ENCODE peak calls at places on chromosomes 16 and 17, in ten cellular contexts. X is GM13976, V is AG09309, B is psoas muscle, D is fibroblast of lung, E is tibial artery, K is thyroid gland, M is epithelial cell of proximal tubule, T is GM13977, A is adrenal gland. S is an unnamed sample.

GRCh38 chr17:77147357-77147801 is 6.6 kb downstream of the SEC14L1 start:
- DNase-seq in X (peak; percentile 52), D (no peak), M (no peak), A (no peak), K (peak; percentile 65), V (no peak), T (peak; percentile 48), E (no peak), B (no peak), S (no peak)

GRCh38 chr17:5282639-5283217 is 644 bp downstream of the RABEP1 start:
- DNase-seq in M (no peak), T (no peak), A (no peak), D (peak; percentile 20), B (no peak), K (peak; percentile 35), X (no peak), E (no peak), V (no peak), S (no peak)

GRCh38 chr17:59830846-59831486 is 61.8 kb downstream of the TUBD1 start:
- DNase-seq in K (no peak), V (no peak), M (no peak), B (no peak), A (peak; percentile 39), E (no peak), X (no peak), T (no peak), D (peak; percentile 15), S (no peak)

GRCh38 chr16:56866955-56867830 is 2.2 kb downstream of the SLC12A3 start:
- DNase-seq in D (peak; percentile 50), K (peak; percentile 32), X (peak; percentile 81), T (peak; percentile 72), E (no peak), B (no peak), M (no peak), A (peak; percentile 78), V (peak; percentile 41), S (peak; percentile 72)

GRCh38 chr17:81200695-81201580 is 21.8 kb downstream of the CEP131 start:
- DNase-seq in T (peak; percentile 77), D (peak; percentile 61), V (peak; percentile 49), K (peak; percentile 23), A (peak; percentile 84), M (no peak), B (no peak), X (peak; percentile 77), E (peak; percentile 51), S (peak; percentile 70)

GRCh38 chr17:17510456-17511292 is 14.5 kb upstream of the RASD1 start:
- DNase-seq in V (no peak), D (no peak), M (no peak), K (no peak), B (peak; percentile 43), A (no peak), X (no peak), E (no peak), T (no peak), S (no peak)

GRCh38 chr17:75605790-75606189 is 18.2 kb downstream of the MYO15B start:
- DNase-seq in E (no peak), K (no peak), X (no peak), M (no peak), T (no peak), V (no peak), B (peak; percentile 26), D (no peak), A (no peak), S (no peak)

GRCh38 chr17:80987941-80988461 is 3.6 kb upstream of the CHMP6 start:
- DNase-seq in M (no peak), A (no peak), B (peak; percentile 79), K (no peak), X (no peak), E (no peak), V (no peak), D (no peak), T (no peak), S (no peak)

DNA sequence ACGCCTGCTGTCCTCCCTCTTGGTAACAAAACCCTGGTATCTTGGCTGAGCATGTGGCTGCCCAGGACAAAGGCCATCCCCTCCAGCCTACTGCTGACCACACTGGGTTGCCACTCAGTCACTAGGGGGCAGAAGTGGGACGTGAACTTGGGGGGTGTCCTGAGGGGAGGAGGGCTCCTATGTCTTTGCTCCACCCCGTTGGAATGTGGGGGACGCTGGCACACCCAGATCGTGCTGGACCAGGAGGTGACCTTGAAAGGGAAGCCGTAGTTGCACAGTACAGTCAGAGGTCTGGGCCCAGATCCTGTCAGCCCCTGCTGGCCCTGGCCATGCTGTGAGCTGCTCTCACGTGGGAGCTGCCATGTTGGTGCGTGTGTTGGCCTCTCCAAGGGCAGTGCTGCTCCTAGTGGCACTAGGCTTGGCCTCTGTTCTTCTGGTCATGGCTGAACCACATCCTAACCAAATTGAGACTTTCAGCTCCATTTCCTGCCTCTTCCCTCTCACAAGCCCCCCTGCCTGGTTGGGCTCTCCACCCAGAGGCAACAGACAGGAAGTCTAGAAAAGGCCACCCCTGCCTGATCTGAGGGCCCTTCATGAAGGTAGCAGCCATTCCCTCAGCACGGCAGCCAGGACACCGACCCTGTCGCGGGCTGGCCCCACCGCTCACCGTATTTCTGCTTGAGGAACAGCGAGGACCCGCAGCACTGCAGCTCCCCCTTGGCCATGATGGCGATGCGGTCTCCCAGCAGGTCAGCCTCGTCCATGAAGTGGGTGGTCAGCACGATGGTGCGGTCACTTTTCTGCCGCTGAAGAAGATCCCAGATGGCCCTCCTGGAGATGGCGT is 29.0 kb upstream of the RNPS1 start:
- DNase-seq in B (no peak), M (no peak), K (peak; percentile 73), X (peak; percentile 74), E (no peak), A (peak; percentile 90), T (peak; percentile 68), D (peak; percentile 9), V (no peak), S (peak; percentile 44)
- TF ChIP-seq CTCF in B (peak; percentile 26), M (peak; percentile 59), K (peak; percentile 84), X (peak; percentile 37), E (peak; percentile 13), A (peak; percentile 72), T (peak; percentile 66), D (peak; percentile 43), V (peak; percentile 53), S (peak; percentile 52)

DNA sequence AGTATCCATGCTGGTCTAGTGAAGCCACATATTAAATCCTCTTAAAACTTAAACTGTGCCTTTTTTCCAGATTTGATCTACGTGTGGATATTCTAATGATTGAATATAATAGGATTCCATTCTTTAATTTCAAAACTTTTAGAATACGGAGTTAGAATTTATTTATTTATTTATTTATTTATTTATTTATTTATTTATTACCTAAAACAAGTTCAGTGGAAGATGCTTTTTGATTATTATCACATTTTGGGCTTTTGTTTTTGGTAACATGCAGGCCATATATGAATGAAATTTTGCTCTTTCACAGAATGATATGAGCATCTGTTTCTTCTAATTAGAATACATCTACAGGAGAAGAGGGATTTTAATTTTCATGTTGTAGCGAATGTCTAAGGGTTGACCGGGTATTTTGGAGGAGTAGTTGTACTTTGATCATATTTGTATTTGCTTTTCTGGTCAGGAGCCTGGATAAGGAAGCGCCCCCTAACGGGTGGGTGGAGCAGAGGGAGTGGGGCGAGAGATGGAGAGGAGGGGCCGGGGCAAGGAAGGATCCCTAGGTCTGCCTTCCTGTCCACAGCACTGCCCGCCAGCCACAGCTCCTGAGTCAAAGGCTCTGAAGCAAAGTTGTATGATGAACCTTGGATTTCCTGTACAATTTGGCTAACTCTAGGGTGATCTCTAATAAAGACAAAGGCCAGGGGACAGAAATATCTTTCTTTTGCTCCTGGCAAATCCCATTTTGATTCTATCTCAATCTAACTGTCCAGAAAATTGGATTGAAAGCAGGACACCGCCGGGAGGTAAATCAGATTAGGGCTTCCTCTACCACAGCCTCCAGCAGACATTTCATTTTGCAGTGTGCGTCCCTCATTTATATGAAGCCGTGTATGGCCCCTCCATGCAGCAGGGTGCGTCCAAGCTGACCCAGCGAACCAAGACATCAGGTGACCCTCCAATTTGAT is 149.1 kb downstream of the PRKCA start:
- DNase-seq in B (no peak), K (no peak), E (no peak), D (no peak), V (no peak), T (no peak), M (no peak), X (no peak), A (no peak), S (no peak)
- TF ChIP-seq CTCF in B (no peak), K (no peak), E (no peak), D (no peak), V (peak; percentile 11), T (no peak), M (peak; percentile 55), X (no peak), A (no peak), S (no peak)

GRCh38 chr16:80319181-80319580 is 221.6 kb upstream of the DYNLRB2 start:
- DNase-seq in M (no peak), B (no peak), A (no peak), X (no peak), D (no peak), T (no peak), V (no peak), E (no peak), K (no peak), S (no peak)

GRCh38 chr16:80314042-80314441 is 226.8 kb upstream of the DYNLRB2 start:
- DNase-seq in X (no peak), E (no peak), V (no peak), K (no peak), D (no peak), T (no peak), M (no peak), A (no peak), B (no peak), S (no peak)

GRCh38 chr16:80323187-80323807 is 217.5 kb upstream of the DYNLRB2 start:
- DNase-seq in D (no peak), M (no peak), A (no peak), B (no peak), X (no peak), T (no peak), V (no peak), K (no peak), E (no peak), S (no peak)

GRCh38 chr16:80318107-80318506 is 222.7 kb upstream of the DYNLRB2 start:
- DNase-seq in E (no peak), B (no peak), D (no peak), X (no peak), A (no peak), K (no peak), V (no peak), M (no peak), T (no peak), S (no peak)

DNA sequence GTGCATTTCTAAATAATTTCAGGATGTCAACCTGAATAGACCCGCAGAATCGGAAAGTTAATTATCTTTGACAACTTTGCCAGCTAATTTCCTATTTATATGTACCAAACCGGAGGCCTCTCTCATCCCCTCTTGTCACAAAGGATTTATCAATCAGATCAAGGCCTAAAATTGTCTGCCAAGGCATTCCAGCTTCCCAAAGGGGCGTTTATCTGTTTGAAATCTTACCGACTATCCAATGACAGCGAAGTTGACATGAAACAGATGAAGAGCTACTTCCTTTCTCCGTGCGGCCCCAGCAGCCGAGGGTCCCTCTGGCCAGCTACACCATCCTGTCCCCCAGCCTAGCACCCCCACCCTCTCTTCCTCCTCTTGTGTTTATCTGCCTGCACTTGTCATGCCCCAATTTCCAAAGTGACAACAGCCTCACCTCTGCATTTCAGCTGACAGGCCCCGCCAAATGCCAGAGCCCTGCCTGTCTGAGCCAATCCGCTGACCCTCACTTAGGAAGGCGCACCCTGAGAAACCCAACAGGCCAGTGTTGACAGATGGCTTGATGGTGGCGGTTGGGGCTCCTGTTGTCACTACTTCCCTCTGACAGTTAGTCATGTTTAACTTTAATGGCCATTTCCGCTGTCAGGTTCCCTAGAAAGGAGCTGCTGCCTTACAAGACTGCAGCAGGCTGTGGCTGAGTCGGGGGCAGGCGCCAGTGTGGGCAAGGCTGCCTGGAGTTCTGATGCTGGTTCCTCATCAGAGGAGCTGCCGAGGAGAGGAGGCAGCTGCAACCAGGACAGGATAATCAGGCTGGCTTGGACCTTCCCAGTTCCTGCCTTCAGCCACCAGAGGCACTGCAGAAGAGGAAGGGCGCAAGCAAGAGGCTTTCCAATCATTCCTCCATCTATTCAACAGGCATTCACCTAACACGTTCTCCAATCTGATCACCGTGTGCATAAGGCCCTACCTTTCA is 223.4 kb upstream of the DYNLRB2 start:
- DNase-seq in M (no peak), A (no peak), D (no peak), K (no peak), T (no peak), X (no peak), V (no peak), E (no peak), B (no peak), S (no peak)
- TF ChIP-seq CTCF in M (peak; percentile 38), A (no peak), D (peak; percentile 64), K (no peak), T (no peak), X (no peak), V (peak; percentile 36), E (no peak), B (no peak), S (peak; percentile 25)

GRCh38 chr16:50591800-50592771 is 43.9 kb downstream of the NKD1 start:
- DNase-seq in A (peak; percentile 96), D (no peak), X (no peak), E (peak; percentile 78), K (peak; percentile 76), V (no peak), M (no peak), T (no peak), B (peak; percentile 71), S (no peak)
- TF ChIP-seq CTCF in A (peak; percentile 43), D (no peak), X (no peak), E (peak; percentile 52), K (peak; percentile 18), V (no peak), M (no peak), T (no peak), B (peak; percentile 18), S (no peak)

S was measured in fibroblast of mammary gland.